ENCODE peak calls at places on chromosomes 13 and 19, in seven cellular contexts. A, U, L, S, P, C and D are unnamed samples.

GRCh38 chr13:97354808-97355207 is 79.2 kb upstream of the RAP2A start:
- DNase-seq in C (no peak), S (no peak), U (no peak), L (no peak), A (no peak), P (no peak), D (no peak)

GRCh38 chr13:113975416-113975815 is 1.5 kb upstream of the C13orf46 start:
- DNase-seq in S (no peak), A (no peak), P (no peak), C (no peak), L (no peak), U (no peak), D (no peak)

GRCh38 chr19:17997969-17998826 is 9.8 kb upstream of the ARRDC2 start:
- DNase-seq in A (peak; percentile 43), P (no peak), U (no peak), L (no peak), S (no peak), C (no peak), D (no peak)

GRCh38 chr13:39100996-39101751 is 62.9 kb downstream of the NHLRC3 start:
- DNase-seq in L (peak; percentile 23), U (no peak), S (no peak), A (no peak), C (no peak), P (no peak), D (no peak)

GRCh38 chr13:21742041-21742440 is 71.2 kb downstream of the FGF9 start:
- DNase-seq in U (no peak), S (no peak), A (no peak), P (no peak), C (no peak), L (no peak), D (no peak)

GRCh38 chr19:927044-927706 is 1.3 kb downstream of the ARID3A start:
- DNase-seq in A (peak; percentile 78), S (no peak), C (no peak), U (no peak), L (no peak), P (peak; percentile 71), D (peak; percentile 54)

GRCh38 chr19:15177269-15178116 is 23.3 kb downstream of the NOTCH3 start:
- DNase-seq in S (peak; percentile 87), P (peak; percentile 74), C (peak; percentile 80), U (peak; percentile 6), A (peak; percentile 95), L (peak; percentile 64), D (peak; percentile 93)

GRCh38 chr13:19864018-19864338 is 529 bp upstream of the ZMYM5 start:
- DNase-seq in L (peak; percentile 37), C (no peak), U (no peak), S (no peak), A (no peak), P (no peak), D (peak; percentile 56)

GRCh38 chr13:27036236-27036981 is 135.2 kb downstream of the USP12 start:
- DNase-seq in C (no peak), L (no peak), U (no peak), A (no peak), S (no peak), P (no peak), D (no peak)

GRCh38 chr13:64534302-64534701 is 2695.8 kb downstream of the PCDH9 start:
- DNase-seq in P (no peak), U (no peak), L (no peak), C (no peak), A (no peak), S (no peak), D (no peak)

GRCh38 chr19:42129399-42130253 is 2.6 kb downstream of the POU2F2 start:
- DNase-seq in L (peak; percentile 22), U (no peak), A (no peak), S (peak; percentile 85), C (no peak), P (peak; percentile 31), D (no peak)

GRCh38 chr19:30109565-30109964 is 167.5 kb downstream of the URI1 start:
- DNase-seq in S (no peak), A (no peak), U (no peak), L (no peak), C (no peak), P (no peak), D (no peak)

GRCh38 chr13:109509154-109509905 is 277.1 kb downstream of the IRS2 start:
- DNase-seq in A (no peak), S (no peak), U (peak; percentile 29), P (no peak), L (no peak), C (no peak), D (no peak)

GRCh38 chr19:29576761-29577661 is 29.1 kb upstream of the POP4 start:
- DNase-seq in P (no peak), U (no peak), L (no peak), C (no peak), S (no peak), A (no peak), D (no peak)

GRCh38 chr19:33580645-33581037 is 41.1 kb upstream of the CHST8 start:
- DNase-seq in A (no peak), P (no peak), C (no peak), U (no peak), S (no peak), L (peak; percentile 14), D (peak; percentile 21)

GRCh38 chr13:114134111-114134943 is 1.9 kb upstream of the RASA3 start:
- DNase-seq in L (no peak), S (no peak), C (no peak), A (peak; percentile 60), U (no peak), P (no peak), D (no peak)

GRCh38 chr19:30386551-30387143 is 14.5 kb downstream of the ZNF536 start:
- DNase-seq in A (no peak), P (no peak), C (no peak), L (no peak), U (no peak), S (no peak), D (no peak)

GRCh38 chr13:51444922-51445321 is 7.9 kb downstream of the INTS6 start:
- DNase-seq in A (no peak), L (no peak), P (no peak), U (no peak), C (no peak), S (no peak), D (no peak)

GRCh38 chr19:44900328-44901244 is 5.0 kb upstream of the APOE start:
- DNase-seq in U (no peak), A (no peak), L (no peak), C (no peak), P (no peak), S (no peak), D (no peak)

GRCh38 chr19:1248454-1249297 is at the start of gene MIDN:
- DNase-seq in C (peak; percentile 78), L (peak; percentile 48), A (peak; percentile 90), P (peak; percentile 66), S (peak; percentile 91), U (no peak), D (peak; percentile 83)

GRCh38 chr13:109810761-109811510 is 24.6 kb upstream of the IRS2 start:
- DNase-seq in S (no peak), C (no peak), L (no peak), U (no peak), A (no peak), P (no peak), D (no peak)

GRCh38 chr19:34345934-34346333 is 19.1 kb upstream of the GPI start:
- DNase-seq in S (peak; percentile 49), C (peak; percentile 57), P (peak; percentile 55), L (peak; percentile 82), A (peak; percentile 83), U (no peak), D (peak; percentile 73)

GRCh38 chr13:49441312-49441711 is 2.6 kb downstream of the CAB39L start:
- DNase-seq in U (no peak), A (no peak), S (no peak), P (no peak), L (no peak), C (no peak), D (no peak)

GRCh38 chr19:8641908-8642547 is 11.6 kb downstream of the NFILZ start:
- DNase-seq in P (peak; percentile 24), C (no peak), S (no peak), L (no peak), A (peak; percentile 51), U (no peak), D (peak; percentile 15)

GRCh38 chr19:40599331-40600085 is 1.7 kb upstream of the LTBP4 start:
- DNase-seq in C (no peak), A (peak; percentile 28), P (no peak), S (no peak), U (no peak), L (no peak), D (no peak)

GRCh38 chr19:45440873-45441654 is 17.3 kb upstream of the ERCC1 start:
- DNase-seq in U (no peak), P (no peak), A (peak; percentile 49), C (no peak), L (no peak), S (no peak), D (no peak)

GRCh38 chr13:98451676-98452105 is 125.2 kb downstream of the STK24 start:
- DNase-seq in S (no peak), C (no peak), A (no peak), U (no peak), L (peak; percentile 47), P (peak; percentile 48), D (no peak)

GRCh38 chr13:76019421-76020044 is 383.4 kb downstream of the LMO7 start:
- DNase-seq in U (no peak), A (peak; percentile 79), P (no peak), S (no peak), L (peak; percentile 71), C (no peak), D (peak; percentile 49)
- TF ChIP-seq CTCF in U (peak; percentile 13), A (peak; percentile 68), P (peak; percentile 53), S (no peak), L (peak; percentile 50), C (no peak), D (peak; percentile 54)

GRCh38 chr19:6340493-6341201 is 7.2 kb upstream of the ACER1 start:
- DNase-seq in P (no peak), L (no peak), C (no peak), S (no peak), A (peak; percentile 30), U (no peak), D (no peak)
- TF ChIP-seq CTCF in P (no peak), L (no peak), C (no peak), S (no peak), A (peak; percentile 27), U (no peak), D (no peak)

DNA sequence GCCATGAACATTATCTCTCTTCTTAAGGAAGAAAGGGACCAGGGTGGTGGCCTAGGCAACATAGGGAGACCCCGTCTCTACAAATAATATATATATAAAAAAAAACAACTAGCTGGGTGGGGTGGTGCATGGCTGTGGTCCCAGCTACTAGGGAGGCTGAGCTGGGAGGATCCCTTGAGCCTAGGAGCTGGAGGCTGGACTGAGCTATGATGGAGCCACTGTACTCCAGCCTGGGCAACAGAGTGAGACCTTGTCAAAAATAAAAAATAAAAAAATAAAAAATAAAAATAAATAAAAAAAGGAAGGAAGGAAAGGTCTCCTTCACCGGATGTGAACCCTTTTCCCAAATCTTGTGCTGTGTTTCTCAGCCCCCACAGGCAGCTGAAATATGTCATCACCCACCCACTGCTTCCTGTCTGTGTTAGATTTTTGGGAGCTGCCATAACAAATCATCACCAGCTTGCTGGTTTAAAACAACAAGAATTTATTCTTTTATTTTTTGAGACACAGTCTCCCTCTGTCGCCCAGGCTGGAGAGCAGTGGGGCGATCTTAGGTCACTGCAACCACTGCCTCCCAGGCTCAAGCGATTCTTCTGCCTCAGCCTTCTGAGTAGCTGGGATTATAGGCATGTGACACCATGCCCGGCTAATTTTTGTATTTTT is 9.5 kb upstream of the TSPAN16 start:
- DNase-seq in A (no peak), L (no peak), P (no peak), U (no peak), S (no peak), C (no peak), D (no peak)
- TF ChIP-seq CTCF in A (no peak), L (peak; percentile 37), P (peak; percentile 24), U (peak; percentile 18), S (no peak), C (no peak), D (no peak)

GRCh38 chr13:96141032-96141431 is 51.1 kb downstream of the HS6ST3 start:
- DNase-seq in U (no peak), L (no peak), A (peak; percentile 67), S (no peak), C (no peak), P (no peak), D (no peak)
- TF ChIP-seq CTCF in U (no peak), L (peak; percentile 49), A (peak; percentile 62), S (no peak), C (no peak), P (no peak), D (peak; percentile 54)